ENCODE peak calls at places on chromosomes 3 and 15, in four cellular contexts. M is fibroblast of lung, S is neural progenitor cell, K is ovary. Z is an unnamed sample. For H3K4me1 and H3K9me3, the result is how much of the 10 kb centered on the place peaks cover.

GRCh38 chr3:23804441-23805227 is 1.1 kb upstream of the UBE2E1 start:
- DNase-seq in M (no peak), S (no peak), K (no peak), Z (no peak)

GRCh38 chr3:86995537-86995936 is 4.6 kb upstream of the VGLL3 start:
- DNase-seq in S (no peak), K (no peak), M (peak), Z (peak)

GRCh38 chr15:63972801-63973200 is 73.5 kb downstream of the DAPK2 start:
- DNase-seq in M (no peak), S (peak), K (no peak), Z (no peak)

GRCh38 chr3:26347150-26347549 is 275.4 kb upstream of the LRRC3B start:
- DNase-seq in S (no peak), K (no peak), M (no peak), Z (no peak)

GRCh38 chr3:197002701-197003454 is 26.7 kb downstream of the MELTF start:
- DNase-seq in S (peak), K (peak), M (peak), Z (peak)

GRCh38 chr3:160992712-160993111 is 112.4 kb downstream of the B3GALNT1 start:
- DNase-seq in M (no peak), K (no peak), S (no peak), Z (no peak)

GRCh38 chr3:129022114-129022994 is 21.2 kb downstream of the EFCC1 start:
- DNase-seq in K (peak), S (no peak), M (no peak), Z (no peak)

GRCh38 chr3:13040381-13041074 is 32.7 kb downstream of the IQSEC1 start:
- DNase-seq in S (peak), K (no peak), M (no peak), Z (no peak)

GRCh38 chr3:67654832-67655152 is 380 bp upstream of the SUCLG2 start:
- DNase-seq in K (no peak), S (no peak), M (no peak), Z (no peak)

GRCh38 chr3:161927131-161927530 is 430.5 kb downstream of the OTOL1 start:
- DNase-seq in S (no peak), M (no peak), K (no peak), Z (no peak)

GRCh38 chr15:32790352-32790999 is 72.7 kb downstream of the GREM1 start:
- DNase-seq in M (peak), K (no peak), S (no peak), Z (peak)

GRCh38 chr3:172209333-172210321 is 170.2 kb downstream of the FNDC3B start:
- DNase-seq in M (peak), K (no peak), S (no peak), Z (no peak)

GRCh38 chr3:197858598-197858997 is 67.5 kb downstream of the LRCH3 start:
- DNase-seq in M (no peak), S (no peak), K (no peak), Z (no peak)

GRCh38 chr3:74214286-74214685 is 400.2 kb downstream of the CNTN3 start:
- DNase-seq in K (no peak), M (peak), S (no peak), Z (no peak)

GRCh38 chr3:69360690-69361089 is 25.2 kb downstream of the FRMD4B start:
- DNase-seq in S (no peak), M (no peak), K (no peak), Z (no peak)

GRCh38 chr15:41882689-41883483 is 11.0 kb downstream of the SPTBN5 start:
- DNase-seq in M (no peak), K (no peak), S (no peak), Z (no peak)

GRCh38 chr3:49428697-49429100 is 425 bp downstream of the NICN1 start:
- DNase-seq in K (no peak), M (no peak), S (no peak), Z (no peak)

GRCh38 chr3:54274607-54275006 is 152.3 kb downstream of the CACNA2D3 start:
- DNase-seq in M (no peak), K (no peak), S (no peak), Z (no peak)

GRCh38 chr3:52054689-52055511 is 1.5 kb downstream of the DUSP7 start:
- DNase-seq in S (peak), M (no peak), K (peak), Z (no peak)

GRCh38 chr15:60396560-60396963 is 1.2 kb downstream of the ANXA2 start:
- DNase-seq in M (peak), S (no peak), K (no peak), Z (peak)
- H3K4me1 ChIP-seq in M (under half), S (under half), K (under half), Z (half or more)

DNA sequence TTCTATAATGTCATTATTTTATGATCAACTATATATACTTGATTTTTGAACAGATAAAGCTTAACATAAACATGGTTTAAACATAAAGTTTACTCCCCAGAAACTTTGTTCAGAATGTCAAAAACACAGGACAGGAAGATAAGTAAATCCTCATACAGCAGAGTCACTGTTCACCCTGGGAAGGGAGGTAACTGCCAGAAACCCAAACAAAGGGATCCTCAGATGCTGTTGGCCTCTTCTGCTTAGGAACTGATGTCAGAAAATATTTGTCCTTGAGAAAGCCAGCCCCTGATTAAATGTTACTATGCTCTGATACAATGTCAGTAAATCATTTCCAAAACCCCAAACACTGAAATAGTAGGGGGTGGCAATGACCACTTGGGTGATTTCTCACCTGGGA is 185.3 kb downstream of the TJP1 start:
- DNase-seq in S (no peak), K (no peak), M (no peak), Z (no peak)
- H3K27ac ChIP-seq in S (no peak), K (no peak), M (no peak), Z (no peak)

GRCh38 chr3:44721231-44722102 is 8.0 kb upstream of the ZNF501 start:
- DNase-seq in S (no peak), M (peak), K (no peak), Z (no peak)
- H3K9me3 ChIP-seq in S (under half), M (under half), K (half or more), Z (under half)

GRCh38 chr3:123745184-123745855 is 138.8 kb downstream of the MYLK start:
- DNase-seq in K (no peak), M (no peak), S (no peak), Z (no peak)
- H3K4me1 ChIP-seq in K (under half), M (under half), S (under half), Z (under half)

GRCh38 chr3:39721076-39721475 is 88.3 kb upstream of the MYRIP start:
- DNase-seq in M (peak), K (no peak), S (no peak), Z (no peak)
- H3K27ac ChIP-seq in M (no peak), K (no peak), S (peak), Z (no peak)

GRCh38 chr3:8020047-8020446 is 481.6 kb upstream of the LMCD1 start:
- DNase-seq in S (no peak), K (no peak), M (no peak), Z (no peak)
- H3K9me3 ChIP-seq in S (under half), K (under half), M (under half), Z (under half)

DNA sequence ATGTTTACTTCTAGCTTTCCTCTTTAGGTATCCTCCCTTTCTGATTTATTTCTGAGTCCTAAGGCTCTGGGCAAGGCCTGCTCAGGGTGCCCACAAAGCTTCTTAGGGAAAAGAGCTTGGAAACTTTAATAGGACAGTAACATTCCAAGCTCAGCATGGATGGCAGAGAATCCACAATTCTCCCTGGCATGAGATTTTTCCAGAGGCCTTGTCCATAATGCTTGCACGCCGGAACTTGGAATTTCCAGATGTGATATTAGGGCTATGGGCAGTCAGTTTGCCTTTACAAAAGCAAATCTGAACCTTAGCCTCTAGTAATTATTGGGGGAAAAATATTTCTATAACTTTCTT is 139.0 kb upstream of the RBMS3 start:
- DNase-seq in K (no peak), M (no peak), S (no peak), Z (no peak)
- H3K4me1 ChIP-seq in K (under half), M (under half), S (under half), Z (under half)

DNA sequence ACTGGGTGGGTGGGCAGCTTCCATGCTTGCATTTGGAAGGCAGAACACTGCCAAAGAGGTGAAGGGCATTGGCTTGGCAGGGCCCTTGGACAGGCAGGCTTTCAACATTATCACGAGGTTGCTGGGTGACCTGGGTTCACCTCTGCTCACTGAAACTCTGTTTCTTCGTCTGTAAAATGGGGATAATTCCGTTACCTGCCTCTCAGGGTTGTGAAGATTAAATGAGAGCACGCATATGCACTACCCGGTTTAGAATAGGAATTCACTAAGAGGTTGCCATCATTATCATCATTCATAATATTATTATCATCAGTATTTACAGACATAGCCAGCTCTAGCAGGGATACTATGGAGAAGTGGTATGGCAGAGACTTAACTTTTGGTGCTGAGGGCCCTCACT is 134.2 kb downstream of the MEX3B start:
- DNase-seq in K (no peak), M (no peak), S (no peak), Z (no peak)
- H3K27ac ChIP-seq in K (no peak), M (no peak), S (no peak), Z (no peak)

DNA sequence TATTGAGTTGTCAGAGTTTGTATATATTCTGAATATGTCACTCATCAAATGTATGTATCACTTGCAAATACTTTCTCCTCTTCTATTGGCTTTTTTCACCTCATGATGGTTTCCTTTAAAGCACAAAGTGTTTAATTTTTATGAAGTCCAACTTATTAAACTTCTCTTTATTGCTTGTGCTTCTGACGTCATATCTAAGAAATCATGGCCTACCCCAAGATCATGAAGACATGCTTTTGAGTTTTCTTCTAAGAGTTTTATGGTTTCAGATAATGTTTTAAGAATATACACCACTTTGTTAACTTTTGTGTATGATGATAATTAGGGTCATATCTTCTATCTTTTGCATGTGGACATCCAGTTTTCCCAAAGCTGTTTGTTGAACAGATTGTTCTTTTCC is 417.2 kb upstream of the ATP10A start:
- DNase-seq in M (no peak), K (no peak), S (no peak), Z (no peak)
- H3K9me3 ChIP-seq in M (under half), K (under half), S (under half), Z (under half)

Z was measured in SJSA1.